ENCODE peak calls at places on chromosomes 1 and 21, in seven cellular contexts. One of them, this sample, is unnamed.

GRCh38 chr21:44755227-44755626 is 43.9 kb upstream of the TSPEAR start:
- DNase-seq in cardiac fibroblast: peak
- DNase-seq in OCI-LY7: peak
- DNase-seq in HFF-Myc: no peak
- DNase-seq in fibroblast of mammary gland: no peak
- DNase-seq in brain microvascular endothelial cell: peak
- DNase-seq in heart right ventricle: no peak
- DNase-seq in this sample: no peak

GRCh38 chr1:21232044-21232443 is 55.3 kb upstream of the EIF4G3 start:
- DNase-seq in cardiac fibroblast: peak
- DNase-seq in OCI-LY7: peak
- DNase-seq in HFF-Myc: no peak
- DNase-seq in fibroblast of mammary gland: peak
- DNase-seq in brain microvascular endothelial cell: peak
- DNase-seq in heart right ventricle: no peak
- DNase-seq in this sample: no peak

GRCh38 chr1:7669559-7670208 is 101.4 kb upstream of the VAMP3 start:
- DNase-seq in cardiac fibroblast: peak
- DNase-seq in OCI-LY7: peak
- DNase-seq in HFF-Myc: no peak
- DNase-seq in fibroblast of mammary gland: peak
- DNase-seq in brain microvascular endothelial cell: peak
- DNase-seq in heart right ventricle: peak
- DNase-seq in this sample: no peak

GRCh38 chr1:9542425-9542824 is 3.2 kb downstream of the SLC25A33 start:
- DNase-seq in cardiac fibroblast: peak
- DNase-seq in OCI-LY7: no peak
- DNase-seq in HFF-Myc: no peak
- DNase-seq in fibroblast of mammary gland: peak
- DNase-seq in brain microvascular endothelial cell: peak
- DNase-seq in heart right ventricle: no peak
- DNase-seq in this sample: no peak

GRCh38 chr1:60867782-60868181 is 214.6 kb upstream of the NFIA start:
- DNase-seq in cardiac fibroblast: no peak
- DNase-seq in OCI-LY7: no peak
- DNase-seq in HFF-Myc: no peak
- DNase-seq in fibroblast of mammary gland: no peak
- DNase-seq in brain microvascular endothelial cell: no peak
- DNase-seq in heart right ventricle: no peak
- DNase-seq in this sample: no peak

GRCh38 chr1:230091473-230092231 is 24.6 kb downstream of the GALNT2 start:
- DNase-seq in cardiac fibroblast: peak
- DNase-seq in OCI-LY7: no peak
- DNase-seq in HFF-Myc: no peak
- DNase-seq in fibroblast of mammary gland: peak
- DNase-seq in brain microvascular endothelial cell: no peak
- DNase-seq in heart right ventricle: no peak
- DNase-seq in this sample: no peak

GRCh38 chr1:76337777-76338176 is 263.2 kb downstream of the ST6GALNAC3 start:
- DNase-seq in cardiac fibroblast: no peak
- DNase-seq in OCI-LY7: no peak
- DNase-seq in HFF-Myc: no peak
- DNase-seq in fibroblast of mammary gland: no peak
- DNase-seq in brain microvascular endothelial cell: no peak
- DNase-seq in heart right ventricle: no peak
- DNase-seq in this sample: no peak

GRCh38 chr1:212614398-212615091 is 6.0 kb downstream of the ATF3 start:
- DNase-seq in cardiac fibroblast: no peak
- DNase-seq in OCI-LY7: no peak
- DNase-seq in HFF-Myc: no peak
- DNase-seq in fibroblast of mammary gland: no peak
- DNase-seq in brain microvascular endothelial cell: no peak
- DNase-seq in heart right ventricle: no peak
- DNase-seq in this sample: no peak

GRCh38 chr1:150973826-150974579 is 632 bp downstream of the CERS2 start:
- DNase-seq in cardiac fibroblast: no peak
- DNase-seq in OCI-LY7: peak
- DNase-seq in HFF-Myc: no peak
- DNase-seq in fibroblast of mammary gland: peak
- DNase-seq in brain microvascular endothelial cell: no peak
- DNase-seq in heart right ventricle: peak
- DNase-seq in this sample: no peak

GRCh38 chr1:17759114-17759513 is 4.0 kb downstream of the ACTL8 start:
- DNase-seq in cardiac fibroblast: peak
- DNase-seq in OCI-LY7: peak
- DNase-seq in HFF-Myc: peak
- DNase-seq in fibroblast of mammary gland: no peak
- DNase-seq in brain microvascular endothelial cell: no peak
- DNase-seq in heart right ventricle: no peak
- DNase-seq in this sample: no peak

GRCh38 chr1:93692001-93692400 is 10.4 kb upstream of the BCAR3 start:
- DNase-seq in cardiac fibroblast: no peak
- DNase-seq in OCI-LY7: peak
- DNase-seq in HFF-Myc: no peak
- DNase-seq in fibroblast of mammary gland: no peak
- DNase-seq in brain microvascular endothelial cell: no peak
- DNase-seq in heart right ventricle: no peak
- DNase-seq in this sample: no peak

GRCh38 chr1:93692451-93692861 is 10.8 kb upstream of the BCAR3 start:
- DNase-seq in cardiac fibroblast: peak
- DNase-seq in OCI-LY7: no peak
- DNase-seq in HFF-Myc: no peak
- DNase-seq in fibroblast of mammary gland: peak
- DNase-seq in brain microvascular endothelial cell: no peak
- DNase-seq in heart right ventricle: no peak
- DNase-seq in this sample: no peak

GRCh38 chr1:93694833-93695232 is 13.2 kb upstream of the BCAR3 start:
- DNase-seq in cardiac fibroblast: no peak
- DNase-seq in OCI-LY7: no peak
- DNase-seq in HFF-Myc: no peak
- DNase-seq in fibroblast of mammary gland: no peak
- DNase-seq in brain microvascular endothelial cell: no peak
- DNase-seq in heart right ventricle: no peak
- DNase-seq in this sample: no peak

GRCh38 chr1:93694039-93694438 is 12.4 kb upstream of the BCAR3 start:
- DNase-seq in cardiac fibroblast: peak
- DNase-seq in OCI-LY7: no peak
- DNase-seq in HFF-Myc: no peak
- DNase-seq in fibroblast of mammary gland: no peak
- DNase-seq in brain microvascular endothelial cell: no peak
- DNase-seq in heart right ventricle: no peak
- DNase-seq in this sample: no peak

GRCh38 chr1:93692983-93693591 is 11.4 kb upstream of the BCAR3 start:
- DNase-seq in cardiac fibroblast: peak
- DNase-seq in OCI-LY7: peak
- DNase-seq in HFF-Myc: no peak
- DNase-seq in fibroblast of mammary gland: peak
- DNase-seq in brain microvascular endothelial cell: peak
- DNase-seq in heart right ventricle: no peak
- DNase-seq in this sample: no peak
- H3K4me3 ChIP-seq in cardiac fibroblast: no peak
- H3K4me3 ChIP-seq in OCI-LY7: peak
- H3K4me3 ChIP-seq in HFF-Myc: no peak
- H3K4me3 ChIP-seq in fibroblast of mammary gland: no peak
- H3K4me3 ChIP-seq in brain microvascular endothelial cell: no peak
- H3K4me3 ChIP-seq in heart right ventricle: no peak
- H3K4me3 ChIP-seq in this sample: no peak

GRCh38 chr1:84478876-84479868 is at the start of gene RPF1:
- DNase-seq in cardiac fibroblast: peak
- DNase-seq in OCI-LY7: peak
- DNase-seq in HFF-Myc: peak
- DNase-seq in fibroblast of mammary gland: peak
- DNase-seq in brain microvascular endothelial cell: peak
- DNase-seq in heart right ventricle: peak
- DNase-seq in this sample: peak
- H3K4me3 ChIP-seq in cardiac fibroblast: peak
- H3K4me3 ChIP-seq in OCI-LY7: peak
- H3K4me3 ChIP-seq in HFF-Myc: peak
- H3K4me3 ChIP-seq in fibroblast of mammary gland: peak
- H3K4me3 ChIP-seq in brain microvascular endothelial cell: peak
- H3K4me3 ChIP-seq in heart right ventricle: peak
- H3K4me3 ChIP-seq in this sample: peak

GRCh38 chr1:202952818-202953217 is 5.3 kb downstream of the ADIPOR1 start:
- DNase-seq in cardiac fibroblast: peak
- DNase-seq in OCI-LY7: no peak
- DNase-seq in HFF-Myc: no peak
- DNase-seq in fibroblast of mammary gland: peak
- DNase-seq in brain microvascular endothelial cell: peak
- DNase-seq in heart right ventricle: no peak
- DNase-seq in this sample: no peak
- H3K4me3 ChIP-seq in cardiac fibroblast: no peak
- H3K4me3 ChIP-seq in OCI-LY7: no peak
- H3K4me3 ChIP-seq in HFF-Myc: no peak
- H3K4me3 ChIP-seq in fibroblast of mammary gland: no peak
- H3K4me3 ChIP-seq in brain microvascular endothelial cell: no peak
- H3K4me3 ChIP-seq in heart right ventricle: no peak
- H3K4me3 ChIP-seq in this sample: no peak

GRCh38 chr1:167136191-167136614 is 42.3 kb downstream of the STYXL2 start:
- DNase-seq in cardiac fibroblast: peak
- DNase-seq in OCI-LY7: no peak
- DNase-seq in HFF-Myc: peak
- DNase-seq in fibroblast of mammary gland: peak
- DNase-seq in brain microvascular endothelial cell: peak
- DNase-seq in heart right ventricle: no peak
- DNase-seq in this sample: peak
- H3K4me3 ChIP-seq in cardiac fibroblast: no peak
- H3K4me3 ChIP-seq in OCI-LY7: no peak
- H3K4me3 ChIP-seq in HFF-Myc: no peak
- H3K4me3 ChIP-seq in fibroblast of mammary gland: no peak
- H3K4me3 ChIP-seq in brain microvascular endothelial cell: no peak
- H3K4me3 ChIP-seq in heart right ventricle: no peak
- H3K4me3 ChIP-seq in this sample: no peak

GRCh38 chr1:42466030-42466429 is 2.9 kb downstream of the CCDC30 start:
- DNase-seq in cardiac fibroblast: no peak
- DNase-seq in OCI-LY7: no peak
- DNase-seq in HFF-Myc: no peak
- DNase-seq in fibroblast of mammary gland: no peak
- DNase-seq in brain microvascular endothelial cell: no peak
- DNase-seq in heart right ventricle: no peak
- DNase-seq in this sample: no peak

GRCh38 chr1:42463906-42464305 is 820 bp downstream of the CCDC30 start:
- DNase-seq in cardiac fibroblast: no peak
- DNase-seq in OCI-LY7: no peak
- DNase-seq in HFF-Myc: no peak
- DNase-seq in fibroblast of mammary gland: no peak
- DNase-seq in brain microvascular endothelial cell: no peak
- DNase-seq in heart right ventricle: no peak
- DNase-seq in this sample: no peak

DNA sequence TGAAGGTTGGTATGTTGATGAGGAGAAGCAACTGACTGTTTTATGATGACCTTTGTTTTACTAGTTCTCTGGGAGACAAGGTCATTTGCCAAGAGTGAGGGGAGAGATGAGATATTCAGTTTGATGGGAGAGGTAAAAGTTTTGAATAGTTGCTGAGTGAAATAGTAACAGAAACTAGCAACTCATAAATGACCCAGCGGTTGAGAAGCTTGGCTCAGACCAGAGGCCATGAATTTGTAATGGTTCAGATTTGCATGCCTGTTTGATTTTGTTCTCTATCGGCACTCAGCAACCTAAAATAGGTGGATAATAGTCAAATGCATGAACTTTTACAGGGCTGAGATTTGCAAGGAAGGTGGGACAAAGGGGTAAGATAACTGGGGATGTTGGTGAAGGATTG is 6.6 kb downstream of the CCDC30 start:
- DNase-seq in cardiac fibroblast: no peak
- DNase-seq in OCI-LY7: no peak
- DNase-seq in HFF-Myc: no peak
- DNase-seq in fibroblast of mammary gland: no peak
- DNase-seq in brain microvascular endothelial cell: no peak
- DNase-seq in heart right ventricle: no peak
- DNase-seq in this sample: no peak
- H3K4me3 ChIP-seq in cardiac fibroblast: no peak
- H3K4me3 ChIP-seq in OCI-LY7: no peak
- H3K4me3 ChIP-seq in HFF-Myc: no peak
- H3K4me3 ChIP-seq in fibroblast of mammary gland: no peak
- H3K4me3 ChIP-seq in brain microvascular endothelial cell: no peak
- H3K4me3 ChIP-seq in heart right ventricle: no peak
- H3K4me3 ChIP-seq in this sample: no peak

GRCh38 chr1:37853157-37853556 is 6.2 kb downstream of the MTF1 start:
- DNase-seq in cardiac fibroblast: no peak
- DNase-seq in OCI-LY7: no peak
- DNase-seq in HFF-Myc: no peak
- DNase-seq in fibroblast of mammary gland: no peak
- DNase-seq in brain microvascular endothelial cell: no peak
- DNase-seq in heart right ventricle: no peak
- DNase-seq in this sample: no peak

GRCh38 chr1:37849480-37849879 is 9.9 kb downstream of the MTF1 start:
- DNase-seq in cardiac fibroblast: no peak
- DNase-seq in OCI-LY7: no peak
- DNase-seq in HFF-Myc: no peak
- DNase-seq in fibroblast of mammary gland: no peak
- DNase-seq in brain microvascular endothelial cell: no peak
- DNase-seq in heart right ventricle: no peak
- DNase-seq in this sample: no peak

GRCh38 chr1:37850352-37850955 is 8.9 kb downstream of the MTF1 start:
- DNase-seq in cardiac fibroblast: peak
- DNase-seq in OCI-LY7: no peak
- DNase-seq in HFF-Myc: no peak
- DNase-seq in fibroblast of mammary gland: peak
- DNase-seq in brain microvascular endothelial cell: no peak
- DNase-seq in heart right ventricle: no peak
- DNase-seq in this sample: no peak

GRCh38 chr1:37851271-37851670 is 8.1 kb downstream of the MTF1 start:
- DNase-seq in cardiac fibroblast: no peak
- DNase-seq in OCI-LY7: no peak
- DNase-seq in HFF-Myc: no peak
- DNase-seq in fibroblast of mammary gland: no peak
- DNase-seq in brain microvascular endothelial cell: no peak
- DNase-seq in heart right ventricle: no peak
- DNase-seq in this sample: no peak

DNA sequence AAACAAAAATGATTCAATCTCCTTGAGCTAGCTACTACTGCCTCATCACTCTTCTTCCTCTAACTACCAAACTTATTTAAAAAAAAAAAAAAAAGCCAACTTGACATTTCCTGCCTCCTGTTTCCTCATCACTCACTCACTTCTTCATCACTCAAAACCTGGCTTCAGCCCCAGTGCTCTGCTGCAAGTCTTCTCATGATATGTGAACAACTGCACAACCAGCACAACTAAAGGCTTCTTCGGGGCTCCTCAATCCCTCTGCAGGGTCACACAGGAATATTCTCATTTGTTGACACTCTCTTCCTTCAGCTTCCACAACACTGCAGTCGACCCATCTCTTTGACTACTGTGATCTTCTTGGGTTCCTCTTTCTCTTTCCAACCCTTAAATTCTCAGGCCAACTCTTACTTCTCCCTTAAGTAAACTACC is 7.6 kb downstream of the MTF1 start:
- DNase-seq in cardiac fibroblast: peak
- DNase-seq in OCI-LY7: peak
- DNase-seq in HFF-Myc: no peak
- DNase-seq in fibroblast of mammary gland: peak
- DNase-seq in brain microvascular endothelial cell: no peak
- DNase-seq in heart right ventricle: no peak
- DNase-seq in this sample: no peak
- H3K4me3 ChIP-seq in cardiac fibroblast: no peak
- H3K4me3 ChIP-seq in OCI-LY7: no peak
- H3K4me3 ChIP-seq in HFF-Myc: no peak
- H3K4me3 ChIP-seq in fibroblast of mammary gland: no peak
- H3K4me3 ChIP-seq in brain microvascular endothelial cell: no peak
- H3K4me3 ChIP-seq in heart right ventricle: no peak
- H3K4me3 ChIP-seq in this sample: no peak

GRCh38 chr1:223715710-223716103 is 3.4 kb downstream of the CAPN2 start:
- DNase-seq in cardiac fibroblast: no peak
- DNase-seq in OCI-LY7: no peak
- DNase-seq in HFF-Myc: no peak
- DNase-seq in fibroblast of mammary gland: no peak
- DNase-seq in brain microvascular endothelial cell: no peak
- DNase-seq in heart right ventricle: no peak
- DNase-seq in this sample: no peak
- H3K4me3 ChIP-seq in cardiac fibroblast: peak
- H3K4me3 ChIP-seq in OCI-LY7: no peak
- H3K4me3 ChIP-seq in HFF-Myc: peak
- H3K4me3 ChIP-seq in fibroblast of mammary gland: peak
- H3K4me3 ChIP-seq in brain microvascular endothelial cell: peak
- H3K4me3 ChIP-seq in heart right ventricle: no peak
- H3K4me3 ChIP-seq in this sample: peak